ENCODE peak calls at places on chromosome 16, in eight cellular contexts. One of them, this sample, is unnamed.
A peak's percentile ranks its signal among the peaks of the same experiment; 100 is the strongest.

GRCh38 chr16:57645691-57646387 is 17.4 kb downstream of the ADGRG1 start:
- DNase-seq in germinal center: no peak
- DNase-seq in SJSA1: no peak
- DNase-seq in activated naive CD4-positive, alpha-beta T cell treated with anti-CD3 and anti-CD28 coated beads, Interleukin-2, amount 50 U/mL, for 16 hours: no peak
- DNase-seq in T47D: no peak
- DNase-seq in activated gamma-delta T cell treated with Interleukin-2 at 50 U/mL for 16 hours: no peak
- DNase-seq in endothelial cell: peak; percentile 24
- DNase-seq in fibroblast of pulmonary artery: peak; percentile 69
- DNase-seq in this sample: no peak

GRCh38 chr16:78324649-78325274 is 225.3 kb downstream of the WWOX start:
- DNase-seq in activated gamma-delta T cell treated with Interleukin-2 at 50 U/mL for 16 hours: no peak
- DNase-seq in germinal center: no peak
- DNase-seq in endothelial cell: no peak
- DNase-seq in activated naive CD4-positive, alpha-beta T cell treated with anti-CD3 and anti-CD28 coated beads, Interleukin-2, amount 50 U/mL, for 16 hours: no peak
- DNase-seq in T47D: no peak
- DNase-seq in fibroblast of pulmonary artery: no peak
- DNase-seq in SJSA1: no peak
- DNase-seq in this sample: no peak

GRCh38 chr16:23185661-23186060 is 3.1 kb downstream of the SCNN1G start:
- DNase-seq in germinal center: no peak
- DNase-seq in activated gamma-delta T cell treated with Interleukin-2 at 50 U/mL for 16 hours: no peak
- DNase-seq in SJSA1: no peak
- DNase-seq in T47D: no peak
- DNase-seq in activated naive CD4-positive, alpha-beta T cell treated with anti-CD3 and anti-CD28 coated beads, Interleukin-2, amount 50 U/mL, for 16 hours: no peak
- DNase-seq in fibroblast of pulmonary artery: no peak
- DNase-seq in endothelial cell: no peak
- DNase-seq in this sample: peak; percentile 66

GRCh38 chr16:24988593-24989338 is 26.4 kb downstream of the ARHGAP17 start:
- DNase-seq in germinal center: no peak
- DNase-seq in endothelial cell: no peak
- DNase-seq in activated gamma-delta T cell treated with Interleukin-2 at 50 U/mL for 16 hours: no peak
- DNase-seq in activated naive CD4-positive, alpha-beta T cell treated with anti-CD3 and anti-CD28 coated beads, Interleukin-2, amount 50 U/mL, for 16 hours: peak; percentile 19
- DNase-seq in SJSA1: peak; percentile 45
- DNase-seq in T47D: peak; percentile 28
- DNase-seq in fibroblast of pulmonary artery: peak; percentile 75
- DNase-seq in this sample: peak; percentile 59

GRCh38 chr16:11955713-11956123 is 9.3 kb upstream of the TNFRSF17 start:
- DNase-seq in endothelial cell: no peak
- DNase-seq in T47D: no peak
- DNase-seq in activated naive CD4-positive, alpha-beta T cell treated with anti-CD3 and anti-CD28 coated beads, Interleukin-2, amount 50 U/mL, for 16 hours: no peak
- DNase-seq in germinal center: no peak
- DNase-seq in fibroblast of pulmonary artery: peak; percentile 59
- DNase-seq in activated gamma-delta T cell treated with Interleukin-2 at 50 U/mL for 16 hours: no peak
- DNase-seq in SJSA1: peak; percentile 53
- DNase-seq in this sample: no peak

GRCh38 chr16:57471852-57472664 is 9.6 kb downstream of the POLR2C start:
- DNase-seq in activated gamma-delta T cell treated with Interleukin-2 at 50 U/mL for 16 hours: no peak
- DNase-seq in SJSA1: no peak
- DNase-seq in activated naive CD4-positive, alpha-beta T cell treated with anti-CD3 and anti-CD28 coated beads, Interleukin-2, amount 50 U/mL, for 16 hours: no peak
- DNase-seq in T47D: no peak
- DNase-seq in fibroblast of pulmonary artery: no peak
- DNase-seq in endothelial cell: no peak
- DNase-seq in germinal center: no peak
- DNase-seq in this sample: peak; percentile 26

GRCh38 chr16:22274916-22275315 is 22.3 kb upstream of the POLR3E start:
- DNase-seq in SJSA1: no peak
- DNase-seq in fibroblast of pulmonary artery: no peak
- DNase-seq in endothelial cell: no peak
- DNase-seq in germinal center: no peak
- DNase-seq in activated naive CD4-positive, alpha-beta T cell treated with anti-CD3 and anti-CD28 coated beads, Interleukin-2, amount 50 U/mL, for 16 hours: no peak
- DNase-seq in activated gamma-delta T cell treated with Interleukin-2 at 50 U/mL for 16 hours: no peak
- DNase-seq in T47D: no peak
- DNase-seq in this sample: no peak

GRCh38 chr16:80176114-80176513 is 364.7 kb upstream of the DYNLRB2 start:
- DNase-seq in T47D: no peak
- DNase-seq in endothelial cell: no peak
- DNase-seq in SJSA1: peak; percentile 60
- DNase-seq in germinal center: no peak
- DNase-seq in activated gamma-delta T cell treated with Interleukin-2 at 50 U/mL for 16 hours: no peak
- DNase-seq in fibroblast of pulmonary artery: no peak
- DNase-seq in activated naive CD4-positive, alpha-beta T cell treated with anti-CD3 and anti-CD28 coated beads, Interleukin-2, amount 50 U/mL, for 16 hours: no peak
- DNase-seq in this sample: no peak

GRCh38 chr16:8686031-8686621 is 11.7 kb downstream of the ABAT start:
- DNase-seq in fibroblast of pulmonary artery: no peak
- DNase-seq in activated naive CD4-positive, alpha-beta T cell treated with anti-CD3 and anti-CD28 coated beads, Interleukin-2, amount 50 U/mL, for 16 hours: no peak
- DNase-seq in endothelial cell: no peak
- DNase-seq in SJSA1: no peak
- DNase-seq in activated gamma-delta T cell treated with Interleukin-2 at 50 U/mL for 16 hours: no peak
- DNase-seq in germinal center: no peak
- DNase-seq in T47D: peak; percentile 56
- DNase-seq in this sample: peak; percentile 71

GRCh38 chr16:76668207-76668725 is 391.1 kb downstream of the CNTNAP4 start:
- DNase-seq in T47D: no peak
- DNase-seq in germinal center: no peak
- DNase-seq in fibroblast of pulmonary artery: no peak
- DNase-seq in SJSA1: no peak
- DNase-seq in activated gamma-delta T cell treated with Interleukin-2 at 50 U/mL for 16 hours: no peak
- DNase-seq in endothelial cell: peak; percentile 18
- DNase-seq in activated naive CD4-positive, alpha-beta T cell treated with anti-CD3 and anti-CD28 coated beads, Interleukin-2, amount 50 U/mL, for 16 hours: no peak
- DNase-seq in this sample: no peak

GRCh38 chr16:58461056-58461455 is 38.9 kb upstream of the NDRG4 start:
- DNase-seq in fibroblast of pulmonary artery: no peak
- DNase-seq in activated gamma-delta T cell treated with Interleukin-2 at 50 U/mL for 16 hours: no peak
- DNase-seq in endothelial cell: no peak
- DNase-seq in germinal center: no peak
- DNase-seq in SJSA1: no peak
- DNase-seq in activated naive CD4-positive, alpha-beta T cell treated with anti-CD3 and anti-CD28 coated beads, Interleukin-2, amount 50 U/mL, for 16 hours: no peak
- DNase-seq in T47D: no peak
- DNase-seq in this sample: no peak

GRCh38 chr16:89604764-89605163 is 8.7 kb upstream of the DPEP1 start:
- DNase-seq in fibroblast of pulmonary artery: no peak
- DNase-seq in endothelial cell: no peak
- DNase-seq in activated naive CD4-positive, alpha-beta T cell treated with anti-CD3 and anti-CD28 coated beads, Interleukin-2, amount 50 U/mL, for 16 hours: no peak
- DNase-seq in germinal center: no peak
- DNase-seq in SJSA1: no peak
- DNase-seq in activated gamma-delta T cell treated with Interleukin-2 at 50 U/mL for 16 hours: no peak
- DNase-seq in T47D: no peak
- DNase-seq in this sample: no peak

GRCh38 chr16:73037331-73037745 is 10.6 kb downstream of the ZFHX3 start:
- DNase-seq in germinal center: no peak
- DNase-seq in endothelial cell: no peak
- DNase-seq in SJSA1: no peak
- DNase-seq in fibroblast of pulmonary artery: no peak
- DNase-seq in activated naive CD4-positive, alpha-beta T cell treated with anti-CD3 and anti-CD28 coated beads, Interleukin-2, amount 50 U/mL, for 16 hours: no peak
- DNase-seq in T47D: no peak
- DNase-seq in activated gamma-delta T cell treated with Interleukin-2 at 50 U/mL for 16 hours: no peak
- DNase-seq in this sample: peak; percentile 35

GRCh38 chr16:78628526-78628925 is 529.1 kb downstream of the WWOX start:
- DNase-seq in activated gamma-delta T cell treated with Interleukin-2 at 50 U/mL for 16 hours: no peak
- DNase-seq in endothelial cell: no peak
- DNase-seq in germinal center: no peak
- DNase-seq in T47D: no peak
- DNase-seq in fibroblast of pulmonary artery: no peak
- DNase-seq in SJSA1: peak; percentile 89
- DNase-seq in activated naive CD4-positive, alpha-beta T cell treated with anti-CD3 and anti-CD28 coated beads, Interleukin-2, amount 50 U/mL, for 16 hours: no peak
- DNase-seq in this sample: no peak

GRCh38 chr16:87499189-87499486 is 6.3 kb upstream of the ZCCHC14 start:
- DNase-seq in endothelial cell: no peak
- DNase-seq in activated gamma-delta T cell treated with Interleukin-2 at 50 U/mL for 16 hours: no peak
- DNase-seq in activated naive CD4-positive, alpha-beta T cell treated with anti-CD3 and anti-CD28 coated beads, Interleukin-2, amount 50 U/mL, for 16 hours: no peak
- DNase-seq in SJSA1: peak; percentile 83
- DNase-seq in T47D: no peak
- DNase-seq in fibroblast of pulmonary artery: peak; percentile 35
- DNase-seq in germinal center: no peak
- DNase-seq in this sample: no peak

GRCh38 chr16:84699147-84699711 is 571 bp upstream of the USP10 start:
- DNase-seq in endothelial cell: no peak
- DNase-seq in germinal center: no peak
- DNase-seq in activated naive CD4-positive, alpha-beta T cell treated with anti-CD3 and anti-CD28 coated beads, Interleukin-2, amount 50 U/mL, for 16 hours: no peak
- DNase-seq in SJSA1: no peak
- DNase-seq in fibroblast of pulmonary artery: no peak
- DNase-seq in T47D: no peak
- DNase-seq in activated gamma-delta T cell treated with Interleukin-2 at 50 U/mL for 16 hours: peak; percentile 7
- DNase-seq in this sample: no peak

GRCh38 chr16:81500833-81501521 is 56.4 kb downstream of the CMIP start:
- DNase-seq in activated naive CD4-positive, alpha-beta T cell treated with anti-CD3 and anti-CD28 coated beads, Interleukin-2, amount 50 U/mL, for 16 hours: no peak
- DNase-seq in fibroblast of pulmonary artery: no peak
- DNase-seq in endothelial cell: no peak
- DNase-seq in SJSA1: peak; percentile 83
- DNase-seq in T47D: no peak
- DNase-seq in germinal center: peak; percentile 88
- DNase-seq in activated gamma-delta T cell treated with Interleukin-2 at 50 U/mL for 16 hours: no peak
- DNase-seq in this sample: no peak

GRCh38 chr16:11497329-11497805 is 89.4 kb downstream of the LITAF start:
- DNase-seq in activated gamma-delta T cell treated with Interleukin-2 at 50 U/mL for 16 hours: no peak
- DNase-seq in T47D: peak; percentile 75
- DNase-seq in endothelial cell: no peak
- DNase-seq in SJSA1: peak; percentile 84
- DNase-seq in germinal center: no peak
- DNase-seq in fibroblast of pulmonary artery: peak; percentile 55
- DNase-seq in activated naive CD4-positive, alpha-beta T cell treated with anti-CD3 and anti-CD28 coated beads, Interleukin-2, amount 50 U/mL, for 16 hours: no peak
- DNase-seq in this sample: peak; percentile 88

GRCh38 chr16:31273676-31274075 is 13.9 kb downstream of the ITGAM start:
- DNase-seq in fibroblast of pulmonary artery: no peak
- DNase-seq in T47D: no peak
- DNase-seq in activated naive CD4-positive, alpha-beta T cell treated with anti-CD3 and anti-CD28 coated beads, Interleukin-2, amount 50 U/mL, for 16 hours: no peak
- DNase-seq in activated gamma-delta T cell treated with Interleukin-2 at 50 U/mL for 16 hours: no peak
- DNase-seq in germinal center: no peak
- DNase-seq in SJSA1: no peak
- DNase-seq in endothelial cell: no peak
- DNase-seq in this sample: no peak

GRCh38 chr16:19601083-19601976 is 45.8 kb downstream of the VPS35L start:
- DNase-seq in activated naive CD4-positive, alpha-beta T cell treated with anti-CD3 and anti-CD28 coated beads, Interleukin-2, amount 50 U/mL, for 16 hours: no peak
- DNase-seq in T47D: peak; percentile 31
- DNase-seq in fibroblast of pulmonary artery: peak; percentile 70
- DNase-seq in germinal center: peak; percentile 23
- DNase-seq in endothelial cell: peak; percentile 44
- DNase-seq in activated gamma-delta T cell treated with Interleukin-2 at 50 U/mL for 16 hours: peak; percentile 6
- DNase-seq in SJSA1: peak; percentile 40
- DNase-seq in this sample: peak; percentile 42

GRCh38 chr16:70342016-70342415 is 4.7 kb upstream of the DDX19A start:
- DNase-seq in T47D: no peak
- DNase-seq in endothelial cell: no peak
- DNase-seq in activated naive CD4-positive, alpha-beta T cell treated with anti-CD3 and anti-CD28 coated beads, Interleukin-2, amount 50 U/mL, for 16 hours: no peak
- DNase-seq in fibroblast of pulmonary artery: no peak
- DNase-seq in SJSA1: no peak
- DNase-seq in activated gamma-delta T cell treated with Interleukin-2 at 50 U/mL for 16 hours: no peak
- DNase-seq in germinal center: no peak
- DNase-seq in this sample: no peak

GRCh38 chr16:31223044-31223443 is 6.1 kb upstream of the PYDC1 start:
- DNase-seq in T47D: no peak
- DNase-seq in endothelial cell: no peak
- DNase-seq in activated gamma-delta T cell treated with Interleukin-2 at 50 U/mL for 16 hours: no peak
- DNase-seq in germinal center: no peak
- DNase-seq in SJSA1: no peak
- DNase-seq in fibroblast of pulmonary artery: no peak
- DNase-seq in activated naive CD4-positive, alpha-beta T cell treated with anti-CD3 and anti-CD28 coated beads, Interleukin-2, amount 50 U/mL, for 16 hours: no peak
- DNase-seq in this sample: no peak

GRCh38 chr16:2001456-2002355 is 7.9 kb downstream of the ZNF598 start:
- DNase-seq in endothelial cell: no peak
- DNase-seq in activated naive CD4-positive, alpha-beta T cell treated with anti-CD3 and anti-CD28 coated beads, Interleukin-2, amount 50 U/mL, for 16 hours: peak; percentile 4
- DNase-seq in fibroblast of pulmonary artery: no peak
- DNase-seq in T47D: no peak
- DNase-seq in germinal center: no peak
- DNase-seq in activated gamma-delta T cell treated with Interleukin-2 at 50 U/mL for 16 hours: no peak
- DNase-seq in SJSA1: no peak
- DNase-seq in this sample: no peak

GRCh38 chr16:17433577-17433960 is 37.2 kb downstream of the XYLT1 start:
- DNase-seq in germinal center: no peak
- DNase-seq in T47D: no peak
- DNase-seq in activated gamma-delta T cell treated with Interleukin-2 at 50 U/mL for 16 hours: no peak
- DNase-seq in activated naive CD4-positive, alpha-beta T cell treated with anti-CD3 and anti-CD28 coated beads, Interleukin-2, amount 50 U/mL, for 16 hours: no peak
- DNase-seq in endothelial cell: no peak
- DNase-seq in SJSA1: no peak
- DNase-seq in fibroblast of pulmonary artery: no peak
- DNase-seq in this sample: no peak

GRCh38 chr16:29014561-29015029 is 29.7 kb downstream of the LAT start:
- DNase-seq in T47D: no peak
- DNase-seq in endothelial cell: no peak
- DNase-seq in activated naive CD4-positive, alpha-beta T cell treated with anti-CD3 and anti-CD28 coated beads, Interleukin-2, amount 50 U/mL, for 16 hours: no peak
- DNase-seq in germinal center: no peak
- DNase-seq in activated gamma-delta T cell treated with Interleukin-2 at 50 U/mL for 16 hours: no peak
- DNase-seq in SJSA1: no peak
- DNase-seq in fibroblast of pulmonary artery: no peak
- DNase-seq in this sample: no peak

GRCh38 chr16:64656471-64656870 is 465.4 kb downstream of the CDH11 start:
- DNase-seq in germinal center: no peak
- DNase-seq in activated naive CD4-positive, alpha-beta T cell treated with anti-CD3 and anti-CD28 coated beads, Interleukin-2, amount 50 U/mL, for 16 hours: no peak
- DNase-seq in endothelial cell: no peak
- DNase-seq in activated gamma-delta T cell treated with Interleukin-2 at 50 U/mL for 16 hours: no peak
- DNase-seq in T47D: no peak
- DNase-seq in fibroblast of pulmonary artery: no peak
- DNase-seq in SJSA1: no peak
- DNase-seq in this sample: no peak

GRCh38 chr16:47644166-47644565 is 183.0 kb downstream of the PHKB start:
- DNase-seq in T47D: no peak
- DNase-seq in SJSA1: peak; percentile 20
- DNase-seq in germinal center: no peak
- DNase-seq in fibroblast of pulmonary artery: peak; percentile 95
- DNase-seq in activated gamma-delta T cell treated with Interleukin-2 at 50 U/mL for 16 hours: no peak
- DNase-seq in activated naive CD4-positive, alpha-beta T cell treated with anti-CD3 and anti-CD28 coated beads, Interleukin-2, amount 50 U/mL, for 16 hours: no peak
- DNase-seq in endothelial cell: no peak
- DNase-seq in this sample: no peak

GRCh38 chr16:88479795-88480760 is 27.0 kb downstream of the ZFPM1 start:
- DNase-seq in SJSA1: no peak
- DNase-seq in fibroblast of pulmonary artery: no peak
- DNase-seq in endothelial cell: no peak
- DNase-seq in activated naive CD4-positive, alpha-beta T cell treated with anti-CD3 and anti-CD28 coated beads, Interleukin-2, amount 50 U/mL, for 16 hours: peak; percentile 48
- DNase-seq in T47D: no peak
- DNase-seq in activated gamma-delta T cell treated with Interleukin-2 at 50 U/mL for 16 hours: peak; percentile 49
- DNase-seq in germinal center: peak; percentile 81
- DNase-seq in this sample: peak; percentile 85

GRCh38 chr16:14501331-14502255 is 128.5 kb downstream of the PARN start:
- DNase-seq in activated naive CD4-positive, alpha-beta T cell treated with anti-CD3 and anti-CD28 coated beads, Interleukin-2, amount 50 U/mL, for 16 hours: no peak
- DNase-seq in fibroblast of pulmonary artery: peak; percentile 97
- DNase-seq in activated gamma-delta T cell treated with Interleukin-2 at 50 U/mL for 16 hours: no peak
- DNase-seq in T47D: peak; percentile 23
- DNase-seq in germinal center: no peak
- DNase-seq in SJSA1: peak; percentile 88
- DNase-seq in endothelial cell: peak; percentile 25
- DNase-seq in this sample: peak; percentile 95

GRCh38 chr16:56847173-56847948 is 17.6 kb upstream of the SLC12A3 start:
- DNase-seq in activated naive CD4-positive, alpha-beta T cell treated with anti-CD3 and anti-CD28 coated beads, Interleukin-2, amount 50 U/mL, for 16 hours: no peak
- DNase-seq in T47D: no peak
- DNase-seq in activated gamma-delta T cell treated with Interleukin-2 at 50 U/mL for 16 hours: no peak
- DNase-seq in germinal center: peak; percentile 30
- DNase-seq in fibroblast of pulmonary artery: no peak
- DNase-seq in endothelial cell: no peak
- DNase-seq in SJSA1: no peak
- DNase-seq in this sample: no peak

GRCh38 chr16:30351001-30351441 is 4.1 kb downstream of the CD2BP2 start:
- DNase-seq in activated naive CD4-positive, alpha-beta T cell treated with anti-CD3 and anti-CD28 coated beads, Interleukin-2, amount 50 U/mL, for 16 hours: no peak
- DNase-seq in SJSA1: no peak
- DNase-seq in fibroblast of pulmonary artery: no peak
- DNase-seq in activated gamma-delta T cell treated with Interleukin-2 at 50 U/mL for 16 hours: no peak
- DNase-seq in germinal center: no peak
- DNase-seq in T47D: no peak
- DNase-seq in endothelial cell: no peak
- DNase-seq in this sample: no peak

GRCh38 chr16:26765087-26765486 is 301.6 kb upstream of the C16orf82 start:
- DNase-seq in T47D: peak; percentile 7
- DNase-seq in activated gamma-delta T cell treated with Interleukin-2 at 50 U/mL for 16 hours: no peak
- DNase-seq in activated naive CD4-positive, alpha-beta T cell treated with anti-CD3 and anti-CD28 coated beads, Interleukin-2, amount 50 U/mL, for 16 hours: peak; percentile 11
- DNase-seq in fibroblast of pulmonary artery: no peak
- DNase-seq in germinal center: peak; percentile 39
- DNase-seq in endothelial cell: peak; percentile 18
- DNase-seq in SJSA1: no peak
- DNase-seq in this sample: no peak

This sample was measured in body of pancreas.